ENCODE peak calls at places on chromosomes 12 and 14, in four cellular contexts. V is WTC11, B is HepG2, R is GM12878. H is an unnamed sample.

GRCh38 chr14:21104448-21105060 is 3.7 kb downstream of the TMEM253 start:
- DNase-seq in V (peak; percentile 78), B (no peak), R (no peak), H (peak; percentile 72)

GRCh38 chr14:87449016-87449415 is 544.0 kb downstream of the GALC start:
- DNase-seq in V (no peak), B (no peak), R (no peak), H (no peak)

GRCh38 chr14:54509546-54510501 is at the start of gene CGRRF1:
- DNase-seq in V (peak; percentile 98), B (peak; percentile 94), R (peak; percentile 91), H (peak; percentile 96)

GRCh38 chr14:77040309-77040994 is 11.9 kb upstream of the IRF2BPL start:
- DNase-seq in V (peak; percentile 78), B (peak; percentile 99), R (peak; percentile 99), H (peak; percentile 94)

GRCh38 chr14:56592746-56593544 is 13.3 kb downstream of the TMEM260 start:
- DNase-seq in V (no peak), B (peak; percentile 17), R (no peak), H (no peak)

GRCh38 chr14:74326369-74327152 is 21.7 kb upstream of the VRTN start:
- DNase-seq in V (peak; percentile 89), B (peak; percentile 26), R (no peak), H (no peak)

GRCh38 chr12:44647891-44648690 is 228.0 kb downstream of the NELL2 start:
- DNase-seq in V (no peak), B (no peak), R (no peak), H (no peak)

GRCh38 chr14:24632761-24633160 is 1.2 kb downstream of the GZMB start:
- DNase-seq in V (no peak), B (peak; percentile 2), R (no peak), H (no peak)

GRCh38 chr12:95970905-95971304 is 25.2 kb downstream of the HAL start:
- DNase-seq in V (peak; percentile 63), B (no peak), R (no peak), H (no peak)

GRCh38 chr12:132079190-132079589 is 64.9 kb downstream of the DDX51 start:
- DNase-seq in V (no peak), B (no peak), R (no peak), H (no peak)

GRCh38 chr12:1630081-1630826 is 1.2 kb downstream of the WNT5B start:
- DNase-seq in V (peak; percentile 39), B (no peak), R (no peak), H (no peak)

GRCh38 chr14:68230941-68231717 is 411.6 kb downstream of the RAD51B start:
- DNase-seq in V (no peak), B (no peak), R (no peak), H (no peak)

GRCh38 chr12:68871899-68872298 is 61.1 kb downstream of the CPM start:
- DNase-seq in V (peak; percentile 23), B (peak; percentile 23), R (no peak), H (peak; percentile 19)

GRCh38 chr14:100078997-100079561 is 13.9 kb downstream of the EVL start:
- DNase-seq in V (peak; percentile 56), B (no peak), R (no peak), H (no peak)

GRCh38 chr12:14803830-14804160 is 325 bp downstream of the C12orf60 start:
- DNase-seq in V (no peak), B (no peak), R (no peak), H (peak; percentile 2)

GRCh38 chr12:89827592-89827991 is 119.0 kb upstream of the ATP2B1 start:
- DNase-seq in V (no peak), B (no peak), R (no peak), H (no peak)

GRCh38 chr12:56220611-56221232 is 1.0 kb downstream of the RNF41 start:
- DNase-seq in V (no peak), B (no peak), R (peak; percentile 30), H (no peak)

GRCh38 chr12:38385492-38385864 is 68.9 kb downstream of the ALG10B start:
- DNase-seq in V (no peak), B (no peak), R (no peak), H (no peak)

GRCh38 chr14:100659345-100660001 is 67.2 kb upstream of the DLK1 start:
- DNase-seq in V (no peak), B (no peak), R (no peak), H (no peak)

GRCh38 chr12:131921866-131922769 is 7.0 kb upstream of the PUS1 start:
- DNase-seq in V (no peak), B (no peak), R (no peak), H (no peak)

DNA sequence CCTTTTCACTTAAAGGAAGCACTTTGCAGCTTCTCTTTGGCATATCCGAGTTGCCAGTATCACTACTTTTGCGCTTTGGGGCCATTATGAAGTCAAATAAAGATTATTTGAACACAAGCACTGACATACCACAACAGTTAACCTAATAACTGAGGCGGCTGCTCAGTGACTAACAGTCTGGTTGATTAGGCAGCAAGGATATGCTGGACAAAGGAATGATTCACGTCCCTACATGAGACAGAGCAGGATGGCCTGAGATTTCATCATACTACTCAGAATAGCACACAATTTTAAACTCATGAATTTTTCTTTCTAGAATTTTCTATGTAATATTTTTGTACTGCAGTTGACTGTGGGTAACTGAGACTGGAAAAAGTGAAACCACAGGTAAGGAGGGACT is 56.9 kb upstream of the E2F7 start:
- DNase-seq in V (no peak), B (peak; percentile 13), R (no peak), H (peak; percentile 57)
- TF ChIP-seq SP1 in V (no peak), B (no peak), R (no peak), H (peak; percentile 67)

DNA sequence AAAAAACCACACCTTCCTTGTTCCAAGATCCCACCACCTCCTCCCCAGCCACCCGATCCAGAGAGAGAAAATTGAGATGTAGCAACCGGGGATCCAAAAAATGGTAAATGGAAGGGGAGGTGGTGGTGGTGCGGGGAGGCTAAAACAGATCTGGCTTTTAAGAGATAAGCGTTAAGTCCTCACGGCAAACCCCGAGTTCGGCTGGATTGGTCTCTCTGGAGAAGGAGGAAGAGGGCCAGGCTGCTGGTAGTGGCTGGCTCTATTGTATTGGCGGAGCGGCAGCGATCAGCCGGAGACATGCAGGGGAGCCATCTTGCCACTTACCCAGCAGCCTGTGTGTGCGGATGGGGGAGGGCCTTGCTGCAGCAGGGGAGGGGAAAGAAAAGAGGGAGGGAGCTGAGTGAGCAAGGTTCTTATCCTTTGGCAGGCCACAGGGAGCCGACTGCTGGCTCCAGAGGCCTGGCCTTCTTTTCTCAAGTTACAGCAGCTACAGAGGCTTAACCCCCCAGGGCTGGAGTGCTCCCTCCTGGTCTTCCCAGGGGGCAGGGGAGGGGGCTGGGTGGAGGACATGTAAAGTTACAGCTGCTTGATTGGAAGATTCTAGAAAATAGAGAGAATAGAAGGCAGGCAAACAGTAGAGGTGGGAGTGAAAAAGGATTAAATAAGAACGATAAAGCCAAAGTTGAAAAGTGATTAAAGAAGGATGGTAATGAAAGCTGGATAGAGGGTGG is 14.1 kb upstream of the CDH24 start:
- DNase-seq in V (peak; percentile 82), B (peak; percentile 94), R (peak; percentile 45), H (no peak)
- TF ChIP-seq MAX in V (peak; percentile 56), B (peak; percentile 84), R (no peak), H (peak; percentile 31)

GRCh38 chr12:13125996-13126395 is 22.5 kb upstream of the GSG1 start:
- DNase-seq in V (no peak), B (no peak), R (no peak), H (no peak)

GRCh38 chr12:13124661-13125505 is 21.4 kb upstream of the GSG1 start:
- DNase-seq in V (no peak), B (no peak), R (no peak), H (no peak)

GRCh38 chr12:13128291-13129000 is 25.0 kb upstream of the GSG1 start:
- DNase-seq in V (no peak), B (no peak), R (no peak), H (no peak)

GRCh38 chr12:13127476-13127875 is 24.0 kb upstream of the GSG1 start:
- DNase-seq in V (no peak), B (peak; percentile 15), R (no peak), H (no peak)

GRCh38 chr12:13126494-13126893 is 23.0 kb upstream of the GSG1 start:
- DNase-seq in V (no peak), B (no peak), R (no peak), H (no peak)
- TF ChIP-seq SP1 in V (no peak), B (no peak), R (no peak), H (no peak)

GRCh38 chr12:123917337-123917850 is 55.2 kb downstream of the CCDC92 start:
- DNase-seq in V (no peak), B (no peak), R (no peak), H (no peak)

GRCh38 chr12:123914726-123915345 is 57.8 kb downstream of the CCDC92 start:
- DNase-seq in V (peak; percentile 29), B (no peak), R (no peak), H (no peak)

GRCh38 chr12:123912415-123913385 is 59.9 kb downstream of the CCDC92 start:
- DNase-seq in V (no peak), B (peak; percentile 40), R (no peak), H (no peak)

GRCh38 chr12:123916729-123917128 is 55.9 kb downstream of the CCDC92 start:
- DNase-seq in V (no peak), B (no peak), R (no peak), H (no peak)
- TF ChIP-seq MAX in V (no peak), B (no peak), R (no peak), H (peak; percentile 16)

GRCh38 chr14:78245238-78245637 is 75.1 kb downstream of the NRXN3 start:
- DNase-seq in V (no peak), B (no peak), R (no peak), H (no peak)

GRCh38 chr14:78238141-78238540 is 68.0 kb downstream of the NRXN3 start:
- DNase-seq in V (no peak), B (no peak), R (no peak), H (no peak)

GRCh38 chr14:78243187-78243586 is 73.0 kb downstream of the NRXN3 start:
- DNase-seq in V (no peak), B (no peak), R (no peak), H (no peak)

DNA sequence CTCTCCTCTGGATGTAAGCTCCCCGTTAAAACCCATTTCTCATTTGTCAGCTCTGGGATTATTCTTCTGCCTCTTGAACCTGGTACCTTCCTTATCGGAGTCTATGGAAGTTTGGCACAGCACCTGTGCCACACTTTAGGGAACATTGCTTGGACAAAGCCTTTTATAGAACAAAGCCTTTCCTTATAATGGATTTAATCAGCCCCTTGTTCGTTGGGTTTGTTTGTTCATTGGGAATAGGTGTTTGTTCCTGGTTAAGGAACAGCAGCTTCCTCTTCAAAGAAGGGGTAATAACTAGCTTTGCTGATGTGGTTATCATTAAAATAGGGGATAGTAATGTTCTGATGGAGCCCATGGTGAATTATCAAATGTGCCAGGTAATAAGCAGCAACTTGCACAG is 70.4 kb downstream of the NRXN3 start:
- DNase-seq in V (no peak), B (no peak), R (no peak), H (no peak)
- TF ChIP-seq SP1 in V (no peak), B (no peak), R (no peak), H (no peak)

GRCh38 chr12:64387201-64387816 is 3.2 kb downstream of the C12orf56 start:
- DNase-seq in V (no peak), B (no peak), R (no peak), H (no peak)

GRCh38 chr12:64389154-64389553 is 1.4 kb downstream of the C12orf56 start:
- DNase-seq in V (no peak), B (no peak), R (no peak), H (no peak)

GRCh38 chr12:64385468-64385867 is 5.1 kb downstream of the C12orf56 start:
- DNase-seq in V (no peak), B (no peak), R (no peak), H (peak; percentile 47)

GRCh38 chr12:64392221-64392620 is 1.7 kb upstream of the C12orf56 start:
- DNase-seq in V (no peak), B (no peak), R (no peak), H (no peak)

GRCh38 chr12:64390275-64390851 is at the start of gene C12orf56:
- DNase-seq in V (peak; percentile 78), B (no peak), R (no peak), H (no peak)
- TF ChIP-seq MAX in V (peak; percentile 94), B (no peak), R (no peak), H (no peak)

GRCh38 chr12:73841963-73842362 is 695.7 kb upstream of the ATXN7L3B start:
- DNase-seq in V (no peak), B (no peak), R (no peak), H (no peak)
- TF ChIP-seq SP1 in V (no peak), B (no peak), R (no peak), H (no peak)